ENCODE peak calls at places on chromosomes 1 and 21, in six cellular contexts. X is PC-3, S is fibroblast of lung, U is GM23338, M is hepatocyte, R is IMR-90. K is an unnamed sample.

GRCh38 chr1:199009447-199009846 is 370.6 kb downstream of the PTPRC start:
- DNase-seq in X (no peak), S (no peak), U (no peak), M (no peak), R (no peak), K (no peak)

GRCh38 chr1:43849670-43850069 is 83.9 kb upstream of the ARTN start:
- DNase-seq in X (no peak), S (no peak), U (no peak), M (no peak), R (no peak), K (no peak)

GRCh38 chr1:224922404-224923164 is 6.9 kb upstream of the DNAH14 start:
- DNase-seq in X (peak), S (peak), U (peak), M (peak), R (peak), K (peak)

GRCh38 chr1:219385786-219386427 is 212.2 kb downstream of the LYPLAL1 start:
- DNase-seq in X (peak), S (peak), U (peak), M (peak), R (peak), K (peak)

GRCh38 chr1:195763146-195763906 is 844.9 kb downstream of the KCNT2 start:
- DNase-seq in X (no peak), S (no peak), U (peak), M (no peak), R (no peak), K (no peak)

GRCh38 chr1:208159542-208160258 is 84.5 kb downstream of the PLXNA2 start:
- DNase-seq in X (no peak), S (peak), U (no peak), M (peak), R (peak), K (no peak)

GRCh38 chr1:220690140-220691038 is at the start of gene C1orf115:
- DNase-seq in X (peak), S (peak), U (peak), M (peak), R (peak), K (peak)

GRCh38 chr21:40386301-40386911 is 460.6 kb downstream of the DSCAM start:
- DNase-seq in X (peak), S (peak), U (peak), M (peak), R (no peak), K (peak)

GRCh38 chr1:205286335-205286950 is 35.1 kb downstream of the NUAK2 start:
- DNase-seq in X (peak), S (peak), U (no peak), M (no peak), R (peak), K (peak)

GRCh38 chr21:32698971-32699693 is 28.7 kb downstream of the SYNJ1 start:
- DNase-seq in X (no peak), S (peak), U (no peak), M (peak), R (peak), K (no peak)

GRCh38 chr1:185960377-185961151 is 226.4 kb downstream of the HMCN1 start:
- DNase-seq in X (no peak), S (peak), U (no peak), M (no peak), R (peak), K (no peak)

GRCh38 chr1:18452550-18452949 is 28.2 kb upstream of the KLHDC7A start:
- DNase-seq in X (no peak), S (no peak), U (peak), M (peak), R (no peak), K (no peak)

GRCh38 chr1:76006234-76006633 is 68.3 kb upstream of the ST6GALNAC3 start:
- DNase-seq in X (peak), S (no peak), U (no peak), M (peak), R (peak), K (no peak)

GRCh38 chr1:243738020-243738419 is 112.0 kb downstream of the AKT3 start:
- DNase-seq in X (no peak), S (no peak), U (peak), M (no peak), R (no peak), K (no peak)

GRCh38 chr1:33985166-33985565 is 121.3 kb downstream of the HMGB4 start:
- DNase-seq in X (no peak), S (peak), U (no peak), M (no peak), R (no peak), K (no peak)

GRCh38 chr1:38455829-38456563 is 403.6 kb downstream of the RRAGC start:
- DNase-seq in X (no peak), S (peak), U (no peak), M (no peak), R (no peak), K (no peak)

GRCh38 chr21:31262728-31263127 is 81.3 kb downstream of the TIAM1 start:
- DNase-seq in X (no peak), S (no peak), U (no peak), M (no peak), R (no peak), K (no peak)

GRCh38 chr21:31257265-31257664 is 86.8 kb downstream of the TIAM1 start:
- DNase-seq in X (no peak), S (peak), U (no peak), M (no peak), R (no peak), K (no peak)

GRCh38 chr21:31261759-31262158 is 82.3 kb downstream of the TIAM1 start:
- DNase-seq in X (no peak), S (no peak), U (no peak), M (no peak), R (no peak), K (no peak)

GRCh38 chr21:31258073-31258472 is 86.0 kb downstream of the TIAM1 start:
- DNase-seq in X (no peak), S (peak), U (no peak), M (no peak), R (no peak), K (no peak)

GRCh38 chr21:31260790-31261189 is 83.3 kb downstream of the TIAM1 start:
- DNase-seq in X (no peak), S (peak), U (no peak), M (no peak), R (peak), K (no peak)
- H2AFZ ChIP-seq in X (no peak), S (no peak), U (no peak), M (no peak), R (no peak), K (no peak)

GRCh38 chr1:31626451-31627202 is 9.1 kb downstream of the HCRTR1 start:
- DNase-seq in X (no peak), S (peak), U (peak), M (peak), R (peak), K (peak)
- H2AFZ ChIP-seq in X (no peak), S (no peak), U (no peak), M (no peak), R (no peak), K (no peak)

DNA sequence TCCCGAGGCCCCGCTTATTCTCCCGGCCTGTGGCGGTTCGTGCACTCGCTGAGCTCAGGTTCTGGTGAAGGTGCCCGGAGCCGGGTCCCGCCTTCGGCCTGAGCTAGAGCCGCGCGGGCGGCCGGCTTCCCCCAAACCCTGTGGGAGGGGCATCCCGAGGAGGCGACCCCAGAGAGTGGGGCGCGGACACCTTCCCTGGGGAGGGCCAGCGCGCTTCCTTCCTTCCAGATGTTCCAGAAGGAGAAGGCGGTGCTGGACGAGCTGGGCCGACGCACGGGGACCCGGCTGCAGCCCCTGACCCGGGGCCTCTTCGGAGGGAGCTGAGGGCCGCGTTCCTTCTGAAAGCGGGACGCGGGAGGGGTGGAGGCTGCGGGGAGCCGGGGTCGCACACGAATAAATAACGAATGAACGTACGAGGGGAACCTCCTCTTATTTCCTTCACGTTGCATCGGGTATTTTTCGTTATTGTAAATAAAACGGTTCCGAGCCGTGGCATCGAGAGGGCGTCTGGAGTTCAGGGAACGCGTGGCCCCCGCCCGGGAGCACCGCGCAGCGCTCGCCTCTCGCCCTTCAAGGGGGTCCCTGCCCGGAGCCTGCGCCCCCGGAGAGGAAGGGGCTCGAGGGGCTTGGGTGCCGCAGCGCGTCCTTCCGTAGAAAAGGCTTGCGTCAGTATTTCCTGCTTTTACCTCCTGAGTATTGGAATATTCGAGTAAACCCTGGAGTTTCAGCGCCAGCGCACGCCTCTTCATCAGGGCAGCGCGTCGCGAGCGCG is 11.4 kb downstream of the YBEY start:
- DNase-seq in X (no peak), S (peak), U (peak), M (no peak), R (no peak), K (no peak)
- H2AFZ ChIP-seq in X (no peak), S (peak), U (peak), M (peak), R (peak), K (peak)

DNA sequence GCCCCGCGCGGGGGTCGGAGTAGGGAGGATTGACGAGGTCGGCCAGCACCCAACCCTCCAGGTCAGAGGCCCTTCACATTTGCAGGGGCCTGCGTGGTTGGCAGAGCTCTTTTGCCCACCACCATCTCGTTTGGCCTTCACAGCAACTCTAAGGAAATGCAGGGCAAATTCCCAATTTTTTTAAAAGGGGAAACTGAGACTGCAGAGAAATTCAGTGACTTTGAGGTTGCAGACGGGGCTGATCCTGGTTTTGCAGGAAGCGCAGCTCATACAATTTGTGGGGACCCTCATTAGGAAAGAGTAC is 430 bp upstream of the ACBD3 start:
- DNase-seq in X (no peak), S (no peak), U (no peak), M (no peak), R (no peak), K (no peak)
- H2AFZ ChIP-seq in X (peak), S (peak), U (peak), M (peak), R (peak), K (peak)

DNA sequence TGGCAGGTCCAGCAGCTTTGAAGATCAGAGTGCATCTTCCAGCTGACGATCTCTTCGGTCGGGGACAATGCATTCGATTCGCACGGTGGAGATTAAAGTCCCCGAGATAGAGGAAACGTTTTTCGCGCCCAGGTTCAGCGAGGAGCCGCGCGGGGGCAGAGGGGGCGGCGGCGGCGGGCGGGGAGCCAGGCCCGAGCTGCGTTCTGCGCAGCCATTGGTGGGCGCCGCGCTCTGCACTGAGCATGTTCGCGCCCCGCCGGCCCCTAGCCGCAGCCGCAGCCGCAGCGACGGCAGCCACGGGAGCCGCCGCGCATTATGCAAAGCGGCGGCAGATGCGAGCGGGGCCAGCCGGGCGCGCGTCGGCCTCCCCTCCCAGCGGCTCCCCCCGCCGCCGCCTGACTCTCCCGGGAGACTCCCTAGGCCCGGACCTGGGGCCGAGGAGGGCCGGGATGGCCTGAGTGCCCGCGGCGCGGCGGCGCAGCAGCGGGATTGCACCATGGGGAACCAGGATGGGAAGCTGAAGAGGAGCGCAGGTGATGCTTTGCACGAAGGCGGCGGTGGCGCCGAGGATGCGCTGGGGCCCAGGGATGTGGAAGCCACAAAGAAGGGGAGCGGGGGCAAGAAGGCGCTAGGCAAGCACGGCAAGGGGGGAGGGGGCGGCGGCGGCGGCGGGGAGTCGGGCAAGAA is at the start of gene FMN2:
- DNase-seq in X (peak), S (peak), U (peak), M (peak), R (peak), K (peak)
- H2AFZ ChIP-seq in X (peak), S (peak), U (peak), M (peak), R (peak), K (no peak)

DNA sequence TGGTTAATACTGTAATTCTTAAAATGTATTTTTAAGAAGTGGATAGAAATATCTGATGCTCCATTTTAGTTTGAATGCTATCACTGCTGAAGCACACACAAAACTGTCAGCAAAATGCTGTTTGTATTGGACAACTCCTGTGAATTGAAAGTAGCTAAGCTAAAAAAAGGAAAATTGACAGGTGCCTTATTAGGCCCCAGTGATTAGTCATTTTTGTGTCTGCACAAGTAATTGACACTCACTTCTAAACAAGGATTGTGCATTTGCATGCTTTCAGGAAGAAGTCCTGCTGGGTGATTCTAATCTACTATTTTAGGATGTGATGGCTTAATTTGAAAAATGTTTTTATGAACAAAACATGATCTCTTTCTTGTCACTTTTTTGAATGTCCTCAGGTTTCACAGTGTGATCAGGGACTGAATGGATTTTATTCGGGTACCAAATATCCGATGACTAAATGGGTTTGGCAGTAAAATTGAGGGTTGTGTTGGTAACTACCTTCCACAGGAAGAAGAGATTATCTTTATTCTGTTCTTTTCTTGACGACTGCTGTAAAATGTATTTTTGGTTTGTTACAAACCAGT is 13.0 kb upstream of the MAP3K7CL start:
- DNase-seq in X (no peak), S (no peak), U (no peak), M (no peak), R (no peak), K (no peak)
- H2AFZ ChIP-seq in X (no peak), S (no peak), U (no peak), M (no peak), R (no peak), K (no peak)